ENCODE peak calls at places on chromosome 11, in eight cellular contexts. Q, O, K, W, X, Y, P and G are unnamed samples.
A peak's percentile ranks its signal among the peaks of the same experiment; 100 is the strongest.

GRCh38 chr11:77668760-77669159 is 31.2 kb upstream of the CLNS1A start:
- DNase-seq in Q (no peak), O (no peak), K (no peak), W (no peak), X (no peak), Y (no peak), P (no peak), G (no peak)

GRCh38 chr11:30758946-30759501 is 172.9 kb upstream of the MPPED2 start:
- DNase-seq in Q (no peak), O (no peak), K (no peak), W (no peak), X (no peak), Y (no peak), P (no peak), G (no peak)

GRCh38 chr11:27215471-27216267 is 147.3 kb downstream of the CCDC34 start:
- DNase-seq in Q (peak; percentile 59), O (no peak), K (no peak), W (no peak), X (no peak), Y (no peak), P (peak; percentile 42), G (no peak)

GRCh38 chr11:134740590-134741342 is 328.7 kb upstream of the B3GAT1 start:
- DNase-seq in Q (no peak), O (peak; percentile 21), K (no peak), W (no peak), X (no peak), Y (no peak), P (no peak), G (no peak)

GRCh38 chr11:10777393-10777793 is 26.3 kb downstream of the CTR9 start:
- DNase-seq in Q (no peak), O (no peak), K (no peak), W (no peak), X (no peak), Y (no peak), P (no peak), G (no peak)

GRCh38 chr11:1073261-1073724 is 1.4 kb upstream of the MUC2 start:
- DNase-seq in Q (peak; percentile 16), O (no peak), K (peak; percentile 61), W (no peak), X (peak; percentile 4), Y (peak; percentile 8), P (no peak), G (no peak)

GRCh38 chr11:61773826-61774225 is 18.6 kb downstream of the TMEM258 start:
- DNase-seq in Q (no peak), O (no peak), K (no peak), W (no peak), X (no peak), Y (no peak), P (no peak), G (no peak)

GRCh38 chr11:134124660-134125451 is 56.0 kb downstream of the JAM3 start:
- DNase-seq in Q (peak; percentile 38), O (no peak), K (no peak), W (peak; percentile 78), X (no peak), Y (no peak), P (no peak), G (no peak)

GRCh38 chr11:121099885-121100284 is 1.2 kb upstream of the TECTA start:
- DNase-seq in Q (no peak), O (no peak), K (no peak), W (no peak), X (no peak), Y (no peak), P (no peak), G (no peak)